ENCODE peak calls at places on chromosome 5, in four cellular contexts. X is HEK293T, I is HepG2, Y is K562. A is an unnamed sample.

GRCh38 chr5:16558984-16559629 is 57.7 kb downstream of the RETREG1 start:
- DNase-seq in X (no peak), I (no peak), Y (no peak), A (peak; percentile 25)

GRCh38 chr5:85049020-85049419 is 664.3 kb upstream of the EDIL3 start:
- DNase-seq in X (peak; percentile 14), I (peak; percentile 4), Y (no peak), A (no peak)

GRCh38 chr5:150645070-150645700 is 4.7 kb downstream of the SYNPO start:
- DNase-seq in Y (no peak), X (no peak), I (no peak), A (no peak)

GRCh38 chr5:147403659-147404640 is 105.9 kb downstream of the DPYSL3 start:
- DNase-seq in Y (no peak), X (no peak), I (no peak), A (no peak)

GRCh38 chr5:124157320-124157719 is 589.1 kb downstream of the ZNF608 start:
- DNase-seq in X (no peak), Y (no peak), I (no peak), A (no peak)

GRCh38 chr5:121949885-121950284 is 11.9 kb upstream of the SRFBP1 start:
- DNase-seq in Y (peak; percentile 62), I (peak; percentile 34), X (peak; percentile 25), A (peak; percentile 32)

GRCh38 chr5:164002653-164003052 is 497.2 kb downstream of the MAT2B start:
- DNase-seq in Y (no peak), X (no peak), I (no peak), A (no peak)

GRCh38 chr5:148311516-148311915 is 707 bp upstream of the SPINK7 start:
- DNase-seq in X (no peak), Y (no peak), I (no peak), A (no peak)

GRCh38 chr5:56818409-56819026 is 3.2 kb downstream of the MAP3K1 start:
- DNase-seq in Y (peak; percentile 33), X (no peak), I (no peak), A (no peak)

GRCh38 chr5:120817044-120817985 is 353.2 kb downstream of the PRR16 start:
- DNase-seq in X (peak; percentile 10), I (no peak), Y (no peak), A (peak; percentile 26)

GRCh38 chr5:13359326-13359725 is 585.2 kb downstream of the DNAH5 start:
- DNase-seq in Y (no peak), X (no peak), I (no peak), A (no peak)

GRCh38 chr5:36877667-36878420 is 1.3 kb downstream of the NIPBL start:
- DNase-seq in I (peak; percentile 47), X (peak; percentile 9), Y (peak; percentile 59), A (no peak)

GRCh38 chr5:9231842-9232241 is 314.0 kb downstream of the SEMA5A start:
- DNase-seq in X (no peak), I (no peak), Y (no peak), A (no peak)

GRCh38 chr5:137146402-137146889 is 352.7 kb downstream of the SPOCK1 start:
- DNase-seq in I (no peak), Y (no peak), X (no peak), A (no peak)

GRCh38 chr5:34721359-34721758 is 65.2 kb downstream of the RAI14 start:
- DNase-seq in I (peak; percentile 27), X (no peak), Y (no peak), A (no peak)

GRCh38 chr5:1010181-1010510 is 1.5 kb downstream of the NKD2 start:
- DNase-seq in I (peak; percentile 56), X (no peak), Y (no peak), A (no peak)

GRCh38 chr5:1009359-1010180 is 968 bp downstream of the NKD2 start:
- DNase-seq in X (no peak), Y (no peak), I (no peak), A (peak; percentile 19)

GRCh38 chr5:1011741-1012315 is 3.2 kb downstream of the NKD2 start:
- DNase-seq in I (no peak), X (no peak), Y (no peak), A (peak; percentile 6)

GRCh38 chr5:1011226-1011631 is 2.6 kb downstream of the NKD2 start:
- DNase-seq in Y (peak; percentile 66), I (peak; percentile 38), X (peak; percentile 70), A (peak; percentile 87)

DNA sequence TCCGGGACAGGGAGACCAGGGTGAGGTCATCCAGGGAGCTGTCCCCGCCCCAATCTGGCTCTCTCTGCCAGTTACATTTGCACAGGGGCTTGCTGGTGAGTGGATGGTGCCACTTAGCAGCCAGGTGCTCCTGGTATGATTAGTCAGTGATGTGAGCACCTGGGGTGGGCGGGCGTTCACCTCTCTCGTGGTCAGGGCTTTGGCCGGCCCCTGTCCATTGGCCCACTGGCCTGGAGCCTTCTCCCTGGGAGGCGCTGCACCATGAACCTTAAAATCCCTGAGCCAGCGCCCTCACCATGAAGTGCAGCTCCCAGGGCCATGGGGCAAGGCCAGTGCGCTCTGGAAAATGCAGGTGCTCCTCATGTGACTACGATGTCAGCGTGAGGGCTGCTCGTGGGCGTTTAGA is 2.0 kb downstream of the NKD2 start:
- DNase-seq in Y (no peak), X (no peak), I (no peak), A (peak; percentile 15)
- TF ChIP-seq ELF4 in Y (no peak), X (no peak), I (no peak), A (no peak)

DNA sequence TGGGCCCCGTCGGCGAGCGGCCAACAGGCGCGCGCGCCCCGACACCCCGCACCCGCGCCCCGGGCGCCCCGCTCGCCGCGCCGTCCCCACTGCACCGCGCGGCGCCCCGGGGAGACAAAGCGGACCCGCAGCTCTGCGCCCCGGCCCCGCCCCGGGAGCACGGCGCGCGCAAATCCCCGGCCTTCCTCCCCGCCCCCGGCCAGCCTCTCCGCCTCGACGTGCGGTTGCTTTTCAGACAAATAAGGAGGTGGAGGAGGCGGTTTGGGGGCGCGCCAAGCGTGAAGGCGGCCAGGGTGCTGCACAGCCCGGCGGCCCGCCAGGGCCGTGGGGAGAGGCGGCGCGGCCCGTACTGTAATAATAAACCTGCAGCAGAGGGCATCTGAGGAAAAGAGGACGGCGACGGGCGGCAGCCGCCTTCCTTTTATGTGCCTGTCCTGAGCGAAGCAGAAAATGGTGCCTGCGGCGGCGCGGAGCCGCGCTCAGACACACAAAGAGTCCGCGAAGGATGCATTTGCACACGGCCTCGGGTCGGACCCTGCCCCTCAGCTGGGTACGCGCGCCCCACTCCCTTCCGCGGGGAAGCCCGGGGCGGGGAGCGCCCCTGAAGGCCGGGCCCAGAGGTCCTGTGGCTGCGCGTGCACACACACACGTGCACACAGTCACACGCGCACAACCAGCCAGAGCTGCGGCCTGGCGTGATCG is 739 bp upstream of the NREP start:
- DNase-seq in I (peak; percentile 68), Y (peak; percentile 56), X (peak; percentile 66), A (peak; percentile 72)
- TF ChIP-seq ELF4 in I (no peak), Y (no peak), X (no peak), A (no peak)

GRCh38 chr5:138960145-138960692 is 85.1 kb upstream of the LRRTM2 start:
- DNase-seq in X (no peak), I (no peak), Y (no peak), A (no peak)
- TF ChIP-seq ELF4 in X (no peak), I (no peak), Y (no peak), A (no peak)

DNA sequence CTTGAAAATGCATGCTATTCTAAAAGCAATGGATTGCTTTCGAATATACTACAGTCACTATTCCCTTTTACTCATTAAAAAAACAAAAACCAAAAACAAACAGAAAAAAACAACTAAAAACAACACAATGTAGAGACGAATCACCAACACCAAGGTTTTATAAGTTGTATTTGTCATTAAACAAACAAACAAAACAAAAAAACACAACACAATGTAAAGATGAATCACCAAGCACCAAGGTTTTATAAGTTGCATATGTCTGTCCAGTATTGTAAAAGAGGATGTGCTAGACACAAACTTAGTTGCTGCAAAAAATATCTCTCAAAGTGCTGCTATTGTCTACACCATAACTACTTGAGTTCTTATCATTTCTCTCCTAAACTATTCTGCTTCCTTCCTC is 1269.2 kb downstream of the EFNA5 start:
- DNase-seq in X (no peak), I (no peak), Y (no peak), A (no peak)
- TF ChIP-seq ELF4 in X (no peak), I (no peak), Y (no peak), A (no peak)

DNA sequence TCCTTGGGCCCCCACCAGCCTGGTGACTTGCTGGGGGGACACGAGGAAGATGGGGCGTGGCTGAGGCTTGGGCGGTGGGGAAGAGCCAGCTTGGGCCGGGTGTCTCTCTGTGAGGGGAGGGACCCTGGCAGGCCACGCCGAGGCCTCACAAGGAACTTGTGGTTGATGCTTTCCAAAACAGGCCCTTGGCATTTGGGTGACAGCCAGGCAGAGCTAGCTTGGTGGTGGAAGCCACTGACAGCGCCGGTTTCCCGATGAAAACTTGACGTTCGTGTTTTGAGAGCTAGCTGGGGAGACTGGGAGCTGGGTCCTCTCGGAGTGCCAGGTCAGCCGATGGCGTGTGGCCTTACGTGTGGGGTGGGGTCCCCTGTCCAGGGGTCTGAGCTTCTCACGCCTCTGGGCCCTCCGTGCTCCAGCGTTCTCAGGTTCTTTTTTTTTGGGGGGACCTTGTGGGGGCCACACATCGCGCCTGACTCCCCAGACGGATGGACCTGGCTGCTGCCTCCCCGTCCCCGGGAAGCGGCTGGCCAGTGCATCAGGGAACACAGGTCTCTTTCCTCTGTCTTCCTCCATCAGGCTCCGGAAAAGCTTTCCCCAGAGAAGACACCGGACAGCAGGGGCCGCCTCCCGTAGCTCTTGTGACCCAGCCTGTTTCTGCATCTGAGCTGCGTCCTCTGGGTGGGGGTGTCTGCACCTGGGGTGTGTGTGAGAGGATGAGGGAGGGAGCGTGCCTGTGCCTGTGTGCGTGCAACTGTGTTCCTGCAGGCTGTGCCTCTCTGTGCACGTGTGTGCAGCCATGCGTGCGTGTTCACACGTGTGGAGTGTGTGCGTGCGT is 129.3 kb upstream of the LPCAT1 start:
- DNase-seq in I (no peak), X (no peak), Y (no peak), A (no peak)
- TF ChIP-seq ELF4 in I (no peak), X (no peak), Y (no peak), A (no peak)

DNA sequence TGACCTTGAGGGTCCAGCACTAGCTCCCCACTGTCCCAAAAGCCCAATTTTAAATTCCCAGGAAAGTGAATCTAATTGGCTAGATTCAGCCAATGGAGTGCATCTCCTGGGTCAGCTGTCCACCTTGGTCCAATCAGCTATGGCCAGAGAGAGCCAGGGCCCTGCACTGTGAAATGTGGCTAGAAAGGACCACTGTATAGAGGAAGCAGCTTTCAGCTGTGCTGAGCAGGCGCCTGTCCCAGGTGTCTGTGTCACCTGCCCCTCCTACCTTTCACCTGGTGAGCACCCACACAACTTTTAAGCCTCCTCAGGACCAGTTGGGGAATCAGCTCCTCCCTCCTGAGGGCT is 186.2 kb downstream of the DRD1 start:
- DNase-seq in Y (no peak), X (no peak), I (no peak), A (no peak)
- TF ChIP-seq ELF4 in Y (no peak), X (no peak), I (no peak), A (no peak)

GRCh38 chr5:4880304-4880741 is 259.8 kb upstream of the ADAMTS16 start:
- DNase-seq in Y (no peak), X (no peak), I (no peak), A (peak; percentile 22)
- TF ChIP-seq ELF4 in Y (no peak), X (no peak), I (no peak), A (no peak)